ENCODE peak calls at places on chromosomes 6 and 20, in six cellular contexts. D is Peyer's patch; B is stimulated activated naive CD4-positive, alpha-beta T cell treated with Interleukin-2 at 50 U/mL for 16 hours; M is HCEC 1CT; E is stimulated activated effector memory CD8-positive, alpha-beta T cell treated with anti-CD3 and anti-CD28 coated beads, Interleukin-12 subunit alpha, Interleukin-12 subunit beta, amount 100 ng/mL, for 72 hours; W is SHP77. I is an unnamed sample.

GRCh38 chr6:43283514-43283901 is 14.6 kb upstream of the SLC22A7 start:
- DNase-seq in D (no peak), B (no peak), M (no peak), E (no peak), W (no peak), I (no peak)

GRCh38 chr6:118419448-118420394 is 128.4 kb upstream of the PLN start:
- DNase-seq in D (no peak), B (no peak), M (no peak), E (no peak), W (no peak), I (no peak)

GRCh38 chr6:167781066-167781767 is 45.5 kb upstream of the AFDN start:
- DNase-seq in D (no peak), B (no peak), M (no peak), E (no peak), W (no peak), I (no peak)

GRCh38 chr20:44279228-44279627 is 31.8 kb downstream of the FITM2 start:
- DNase-seq in D (no peak), B (no peak), M (peak; percentile 93), E (no peak), W (no peak), I (no peak)

GRCh38 chr6:135291288-135292116 is 110.4 kb downstream of the MYB start:
- DNase-seq in D (no peak), B (no peak), M (no peak), E (no peak), W (no peak), I (no peak)

GRCh38 chr20:45467861-45468260 is 1.7 kb upstream of the WFDC2 start:
- DNase-seq in D (no peak), B (no peak), M (no peak), E (no peak), W (peak; percentile 70), I (no peak)

GRCh38 chr20:9617940-9618339 is 103.5 kb downstream of the LAMP5 start:
- DNase-seq in D (no peak), B (no peak), M (peak; percentile 33), E (no peak), W (peak; percentile 74), I (no peak)

GRCh38 chr20:20358801-20359200 is 9.1 kb upstream of the INSM1 start:
- DNase-seq in D (no peak), B (no peak), M (no peak), E (no peak), W (peak; percentile 71), I (no peak)

GRCh38 chr6:71502961-71503360 is 214.3 kb downstream of the OGFRL1 start:
- DNase-seq in D (no peak), B (no peak), M (no peak), E (no peak), W (no peak), I (no peak)

GRCh38 chr6:30776361-30777223 is 32.2 kb upstream of the IER3 start:
- DNase-seq in D (no peak), B (no peak), M (no peak), E (no peak), W (no peak), I (no peak)

GRCh38 chr6:27273783-27274182 is 26.3 kb downstream of the PRSS16 start:
- DNase-seq in D (no peak), B (no peak), M (no peak), E (no peak), W (no peak), I (no peak)

GRCh38 chr20:48051810-48052491 is 266.7 kb upstream of the SULF2 start:
- DNase-seq in D (no peak), B (no peak), M (no peak), E (no peak), W (no peak), I (no peak)

GRCh38 chr6:11810039-11810541 is 31.5 kb upstream of the ADTRP start:
- DNase-seq in D (peak; percentile 72), B (no peak), M (peak; percentile 39), E (no peak), W (peak; percentile 14), I (no peak)

GRCh38 chr6:82248233-82248735 is 740 bp upstream of the IBTK start:
- DNase-seq in D (no peak), B (no peak), M (peak; percentile 39), E (no peak), W (peak; percentile 67), I (no peak)

GRCh38 chr20:34102342-34102741 is 9.7 kb downstream of the EIF2S2 start:
- DNase-seq in D (no peak), B (no peak), M (no peak), E (no peak), W (no peak), I (no peak)

GRCh38 chr6:135230702-135231468 is 49.8 kb downstream of the MYB start:
- DNase-seq in D (no peak), B (no peak), M (no peak), E (no peak), W (no peak), I (no peak)

GRCh38 chr20:46199198-46199597 is 81.1 kb downstream of the CD40 start:
- DNase-seq in D (no peak), B (no peak), M (no peak), E (no peak), W (no peak), I (no peak)

GRCh38 chr6:147459772-147460171 is 48.7 kb upstream of the SAMD5 start:
- DNase-seq in D (no peak), B (no peak), M (no peak), E (no peak), W (no peak), I (no peak)

GRCh38 chr6:98323605-98324004 is 510.8 kb upstream of the POU3F2 start:
- DNase-seq in D (no peak), B (no peak), M (no peak), E (no peak), W (no peak), I (no peak)

GRCh38 chr20:60011512-60012507 is 53.6 kb downstream of the CDH26 start:
- DNase-seq in D (no peak), B (no peak), M (no peak), E (peak; percentile 8), W (peak; percentile 69), I (no peak)

GRCh38 chr20:13638162-13638495 is 603 bp downstream of the TASP1 start:
- DNase-seq in D (no peak), B (no peak), M (no peak), E (no peak), W (peak; percentile 36), I (no peak)

GRCh38 chr20:36004045-36004444 is 35.7 kb downstream of the CNBD2 start:
- DNase-seq in D (no peak), B (no peak), M (peak; percentile 34), E (no peak), W (no peak), I (no peak)

GRCh38 chr6:2147737-2148448 is 97.5 kb downstream of the GMDS start:
- DNase-seq in D (no peak), B (no peak), M (no peak), E (no peak), W (no peak), I (no peak)

GRCh38 chr6:32107447-32107846 is 1.7 kb downstream of the TNXB start:
- DNase-seq in D (no peak), B (no peak), M (no peak), E (no peak), W (no peak), I (no peak)

GRCh38 chr20:9339708-9340107 is 174.7 kb upstream of the LAMP5 start:
- DNase-seq in D (no peak), B (no peak), M (no peak), E (no peak), W (no peak), I (no peak)

GRCh38 chr6:133610271-133610840 is 278.6 kb upstream of the TCF21 start:
- DNase-seq in D (no peak), B (no peak), M (peak; percentile 86), E (no peak), W (no peak), I (no peak)

I was measured in progenitor cell of endocrine pancreas.